ENCODE peak calls at places on chromosome 1, in nine cellular contexts. C is AG10803, M is cardiac fibroblast, O is hippocampal formation, P is stomach, V is DMS 273 treated with DMSO at 0.1 percent for 48 hours, Q is pons, B is ureter, Y is RWPE1. G is an unnamed sample.

GRCh38 chr1:185045793-185046441 is 559 bp downstream of the RNF2 start:
- DNase-seq in B (no peak), Q (peak), C (peak), M (peak), P (peak), Y (peak), V (no peak), O (no peak), G (no peak)

GRCh38 chr1:198771562-198772153 is 132.8 kb downstream of the PTPRC start:
- DNase-seq in Y (peak), P (no peak), M (peak), V (peak), B (no peak), Q (peak), C (peak), O (peak), G (peak)

GRCh38 chr1:1927751-1928150 is 8.7 kb upstream of the TMEM52 start:
- DNase-seq in B (no peak), V (no peak), C (no peak), O (no peak), P (no peak), Q (no peak), Y (no peak), M (no peak), G (no peak)

GRCh38 chr1:148373236-148373935 is 109.7 kb downstream of the PPIAL4G start:
- DNase-seq in Y (no peak), C (no peak), B (no peak), O (no peak), V (no peak), P (no peak), Q (no peak), M (no peak), G (no peak)

GRCh38 chr1:245099401-245099800 is 55.4 kb upstream of the KIF26B start:
- DNase-seq in Q (peak), P (no peak), B (no peak), V (no peak), C (no peak), O (peak), M (no peak), Y (no peak), G (no peak)

GRCh38 chr1:207217778-207218511 is 103.5 kb upstream of the CD55 start:
- DNase-seq in P (no peak), Q (peak), M (no peak), Y (no peak), O (no peak), V (no peak), C (no peak), B (no peak), G (no peak)

GRCh38 chr1:3496916-3497315 is 42.5 kb downstream of the ARHGEF16 start:
- DNase-seq in Q (no peak), M (no peak), V (no peak), B (no peak), Y (no peak), O (no peak), C (no peak), P (no peak), G (no peak)

GRCh38 chr1:75423616-75424015 is 187.3 kb downstream of the SLC44A5 start:
- DNase-seq in P (no peak), O (no peak), V (no peak), M (no peak), B (no peak), C (no peak), Q (no peak), Y (no peak), G (no peak)

GRCh38 chr1:228073870-228074545 is 8.5 kb upstream of the ARF1 start:
- DNase-seq in Y (no peak), Q (no peak), O (no peak), C (no peak), M (peak), P (peak), V (no peak), B (no peak), G (no peak)

GRCh38 chr1:44534771-44535170 is 129.7 kb downstream of the RNF220 start:
- DNase-seq in C (no peak), B (no peak), V (no peak), O (no peak), M (no peak), P (no peak), Y (no peak), Q (no peak), G (no peak)

GRCh38 chr1:22262583-22262982 is 119.7 kb upstream of the WNT4 start:
- DNase-seq in V (peak), Q (no peak), C (no peak), M (no peak), Y (no peak), O (no peak), P (peak), B (no peak), G (no peak)

GRCh38 chr1:81874461-81874860 is 73.7 kb downstream of the ADGRL2 start:
- DNase-seq in P (no peak), C (no peak), O (no peak), B (no peak), Q (no peak), M (no peak), V (no peak), Y (no peak), G (no peak)

GRCh38 chr1:30317921-30318320 is 405.5 kb downstream of the MATN1 start:
- DNase-seq in Q (no peak), Y (no peak), P (peak), V (no peak), M (no peak), C (no peak), B (no peak), O (no peak), G (no peak)

GRCh38 chr1:151157067-151157531 is 650 bp downstream of the TNFAIP8L2 start:
- DNase-seq in P (no peak), V (no peak), B (no peak), O (no peak), Q (no peak), M (no peak), C (no peak), Y (no peak), G (no peak)

GRCh38 chr1:23485002-23485332 is 988 bp upstream of the ASAP3 start:
- DNase-seq in V (no peak), B (no peak), P (no peak), O (no peak), Q (no peak), M (no peak), Y (no peak), C (no peak), G (no peak)

GRCh38 chr1:210400043-210400840 is 71.5 kb downstream of the HHAT start:
- DNase-seq in C (peak), P (peak), O (peak), V (peak), Q (peak), Y (peak), B (peak), M (peak), G (peak)

GRCh38 chr1:232557661-232558260 is 72.2 kb downstream of the SIPA1L2 start:
- DNase-seq in O (no peak), P (no peak), V (no peak), B (no peak), Q (no peak), M (no peak), Y (no peak), C (no peak), G (peak)

GRCh38 chr1:47852006-47852686 is 145.0 kb downstream of the TRABD2B start:
- DNase-seq in C (no peak), M (no peak), Y (no peak), O (no peak), B (no peak), V (no peak), P (no peak), Q (no peak), G (no peak)

GRCh38 chr1:209839875-209840491 is 12.2 kb downstream of the UTP25 start:
- DNase-seq in Y (peak), Q (no peak), B (no peak), C (peak), M (peak), V (no peak), P (no peak), O (no peak), G (peak)

GRCh38 chr1:11134352-11135266 is 34.9 kb upstream of the EXOSC10 start:
- DNase-seq in Q (no peak), Y (peak), C (peak), P (no peak), M (peak), V (peak), B (peak), O (no peak), G (peak)

GRCh38 chr1:187509091-187509490 is 680.3 kb downstream of the PLA2G4A start:
- DNase-seq in M (no peak), O (no peak), P (no peak), V (no peak), Y (no peak), C (no peak), B (no peak), Q (no peak), G (no peak)

GRCh38 chr1:221157026-221157761 is 278.0 kb downstream of the HLX start:
- DNase-seq in Q (no peak), P (no peak), Y (no peak), O (no peak), V (no peak), C (no peak), M (no peak), B (no peak), G (no peak)

GRCh38 chr1:169595764-169596711 is 9.8 kb upstream of the F5 start:
- DNase-seq in P (no peak), O (no peak), Q (no peak), C (peak), M (peak), V (no peak), Y (peak), B (no peak), G (peak)

GRCh38 chr1:202189012-202189790 is 4.4 kb upstream of the LGR6 start:
- DNase-seq in C (peak), P (peak), V (peak), O (peak), M (peak), B (peak), Y (peak), Q (peak), G (peak)

GRCh38 chr1:28898267-28898955 is 16.0 kb upstream of the EPB41 start:
- DNase-seq in O (no peak), C (no peak), B (no peak), P (no peak), Y (no peak), Q (no peak), V (no peak), M (no peak), G (no peak)

GRCh38 chr1:220353229-220354012 is 81.2 kb upstream of the RAB3GAP2 start:
- DNase-seq in B (no peak), P (no peak), C (no peak), O (no peak), M (no peak), Q (no peak), V (no peak), Y (no peak), G (no peak)

GRCh38 chr1:151705739-151706463 is 10.7 kb downstream of the CELF3 start:
- DNase-seq in O (no peak), Q (no peak), P (no peak), V (no peak), Y (no peak), M (peak), C (no peak), B (no peak), G (no peak)

GRCh38 chr1:220217383-220217988 is 54.8 kb downstream of the RAB3GAP2 start:
- DNase-seq in C (no peak), Q (no peak), Y (no peak), M (peak), O (no peak), B (no peak), P (no peak), V (no peak), G (peak)

GRCh38 chr1:5744342-5744741 is 247.9 kb downstream of the NPHP4 start:
- DNase-seq in P (no peak), B (no peak), Y (no peak), C (no peak), Q (no peak), M (no peak), V (no peak), O (no peak), G (no peak)

GRCh38 chr1:233480198-233480597 is 133.7 kb upstream of the KCNK1 start:
- DNase-seq in P (no peak), C (no peak), Y (no peak), O (no peak), V (no peak), M (no peak), Q (no peak), B (no peak), G (no peak)

GRCh38 chr1:101128211-101128727 is 102.7 kb upstream of the DPH5 start:
- DNase-seq in B (no peak), O (no peak), V (no peak), Y (no peak), P (no peak), M (no peak), C (no peak), Q (no peak), G (peak)

GRCh38 chr1:100646000-100646399 is 73.5 kb upstream of the VCAM1 start:
- DNase-seq in C (no peak), O (no peak), B (no peak), V (no peak), Y (no peak), M (no peak), P (no peak), Q (no peak), G (no peak)

GRCh38 chr1:229430761-229431269 is 3.1 kb downstream of the ACTA1 start:
- DNase-seq in Y (no peak), C (peak), B (no peak), M (peak), O (no peak), P (peak), Q (no peak), V (no peak), G (no peak)

GRCh38 chr1:17289756-17290155 is 18.2 kb upstream of the PADI4 start:
- DNase-seq in B (no peak), M (peak), O (no peak), P (no peak), Q (no peak), Y (peak), V (no peak), C (peak), G (no peak)

GRCh38 chr1:167802235-167802634 is 80.5 kb downstream of the MPZL1 start:
- DNase-seq in M (no peak), C (no peak), Y (no peak), P (no peak), V (no peak), B (no peak), Q (no peak), O (no peak), G (no peak)